ENCODE peak calls at places on chromosomes 5 and 9, in nine cellular contexts. U, G, L, H, V, S, Z, O and N are unnamed samples.
A peak's percentile ranks its signal among the peaks of the same experiment; 100 is the strongest.

GRCh38 chr5:15722305-15722704 is 222.3 kb downstream of the FBXL7 start:
- DNase-seq in O (no peak), S (no peak), L (no peak), G (no peak), H (no peak), U (no peak), Z (no peak), V (no peak), N (no peak)

GRCh38 chr9:121529237-121529987 is 29.8 kb upstream of the GGTA1 start:
- DNase-seq in H (peak; percentile 75), L (peak; percentile 74), Z (peak; percentile 93), O (peak; percentile 95), V (peak; percentile 97), S (peak; percentile 91), G (no peak), U (peak; percentile 96), N (peak; percentile 71)

GRCh38 chr5:79512692-79513518 is 1.0 kb downstream of the HOMER1 start:
- DNase-seq in S (no peak), H (no peak), Z (no peak), U (no peak), G (peak; percentile 35), O (no peak), L (no peak), V (no peak), N (no peak)

GRCh38 chr5:148393390-148393741 is 9.6 kb downstream of the FBXO38 start:
- DNase-seq in V (no peak), Z (no peak), U (no peak), L (no peak), S (no peak), O (no peak), H (no peak), G (no peak), N (no peak)

GRCh38 chr5:145924849-145925248 is 11.5 kb upstream of the SH3RF2 start:
- DNase-seq in U (no peak), G (no peak), O (no peak), S (no peak), L (no peak), Z (no peak), V (no peak), H (no peak), N (no peak)

GRCh38 chr9:122370869-122371467 is at the start of gene PTGS1:
- DNase-seq in H (no peak), S (no peak), G (no peak), Z (no peak), L (peak; percentile 68), V (peak; percentile 77), U (no peak), O (no peak), N (peak; percentile 61)

GRCh38 chr9:336039-336438 is 121.4 kb downstream of the DOCK8 start:
- DNase-seq in O (no peak), Z (no peak), H (no peak), V (no peak), U (no peak), L (no peak), G (no peak), S (no peak), N (peak; percentile 22)

GRCh38 chr5:15500326-15500958 is 462 bp downstream of the FBXL7 start:
- DNase-seq in H (peak; percentile 19), L (peak; percentile 20), S (peak; percentile 49), U (no peak), G (peak; percentile 3), V (peak; percentile 79), O (no peak), Z (peak; percentile 85), N (no peak)

GRCh38 chr5:78792342-78793055 is 143.9 kb upstream of the LHFPL2 start:
- DNase-seq in Z (no peak), V (no peak), S (no peak), H (no peak), L (no peak), U (no peak), O (no peak), G (no peak), N (no peak)

GRCh38 chr5:61301345-61301744 is 30.7 kb upstream of the ZSWIM6 start:
- DNase-seq in S (no peak), L (no peak), G (no peak), H (no peak), O (no peak), Z (no peak), V (no peak), U (no peak), N (no peak)

GRCh38 chr9:29556317-29556716 is 1983.0 kb upstream of the C9orf72 start:
- DNase-seq in V (no peak), O (no peak), S (no peak), Z (no peak), L (no peak), G (peak; percentile 1), H (no peak), U (no peak), N (no peak)

DNA sequence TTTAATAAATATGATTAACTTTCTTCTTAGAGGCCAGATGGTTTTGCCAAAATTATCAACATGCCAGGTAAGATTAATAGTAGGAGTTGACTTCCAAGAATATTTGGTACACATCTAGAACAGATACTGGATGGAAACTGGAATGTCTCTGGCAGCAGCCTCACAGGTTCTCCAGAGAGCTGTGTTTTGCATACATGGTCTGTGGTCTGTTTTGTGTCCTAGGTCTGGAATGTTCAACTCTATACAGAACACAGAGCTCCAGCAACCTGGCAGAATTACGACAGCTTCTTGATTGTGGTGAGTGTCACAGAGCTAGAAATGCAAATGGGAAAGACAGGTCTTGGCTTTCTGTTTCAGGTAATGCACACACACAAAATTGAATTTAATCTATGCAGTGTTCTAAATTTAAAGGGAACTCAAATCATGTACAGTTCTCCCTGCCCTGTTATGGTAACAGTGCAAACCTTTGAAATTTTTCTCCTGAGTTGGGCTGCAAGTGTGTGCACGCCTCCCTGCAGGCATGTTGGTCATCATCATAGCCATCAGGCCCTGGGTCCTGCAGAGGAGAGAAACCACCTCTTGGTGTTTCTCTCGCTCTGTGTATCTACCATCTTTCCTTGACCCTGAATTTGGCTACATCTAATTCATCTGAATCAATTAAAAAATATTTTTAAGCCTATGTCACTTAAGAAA is 58.3 kb downstream of the PIK3R1 start:
- DNase-seq in H (no peak), O (no peak), L (no peak), V (no peak), S (no peak), Z (no peak), U (no peak), G (no peak), N (no peak)
- TF ChIP-seq POLR2A in H (no peak), O (no peak), L (no peak), V (no peak), S (no peak), Z (no peak), U (no peak), G (no peak), N (no peak)

GRCh38 chr9:128431207-128431606 is 10.6 kb downstream of the CERCAM start:
- DNase-seq in O (no peak), U (no peak), S (no peak), G (no peak), L (no peak), H (no peak), V (no peak), Z (no peak), N (no peak)
- TF ChIP-seq POLR2A in O (no peak), U (no peak), S (no peak), G (no peak), L (no peak), H (no peak), V (no peak), Z (no peak), N (no peak)

GRCh38 chr5:2509527-2509926 is 241.9 kb downstream of the IRX2 start:
- DNase-seq in U (no peak), H (no peak), V (no peak), Z (no peak), O (no peak), L (no peak), S (no peak), G (no peak), N (no peak)
- TF ChIP-seq POLR2A in U (no peak), H (no peak), V (no peak), Z (no peak), O (no peak), L (no peak), S (no peak), G (no peak), N (no peak)

DNA sequence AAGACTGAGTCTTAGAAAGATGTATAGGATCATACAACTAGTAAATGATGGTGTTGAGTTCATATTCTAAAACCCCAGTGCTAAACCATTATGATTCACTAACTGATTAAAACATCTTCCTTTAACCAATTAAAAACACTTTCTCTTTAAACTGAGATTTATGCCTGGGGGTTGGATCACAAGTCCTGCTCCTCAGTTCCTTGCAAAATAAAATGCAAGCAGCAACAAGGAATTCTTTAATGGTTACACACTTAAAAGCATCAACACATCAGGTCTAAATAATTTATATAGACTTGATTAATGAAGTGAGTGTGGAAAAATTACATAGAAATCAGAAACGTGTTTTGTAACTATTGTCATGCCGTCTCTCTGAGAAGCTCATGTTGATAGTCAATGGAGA is 189.2 kb downstream of the TARS1 start:
- DNase-seq in H (no peak), S (no peak), G (no peak), Z (no peak), U (no peak), L (no peak), O (no peak), V (no peak), N (no peak)
- TF ChIP-seq POLR2A in H (no peak), S (no peak), G (no peak), Z (no peak), U (no peak), L (no peak), O (no peak), V (no peak), N (no peak)

GRCh38 chr5:54227109-54227508 is 83.3 kb downstream of the ARL15 start:
- DNase-seq in U (no peak), L (no peak), O (no peak), H (no peak), G (no peak), V (no peak), S (no peak), Z (no peak), N (no peak)
- TF ChIP-seq POLR2A in U (no peak), L (no peak), O (no peak), H (no peak), G (no peak), V (no peak), S (no peak), Z (no peak), N (no peak)

GRCh38 chr9:6708732-6709131 is 49.0 kb upstream of the KDM4C start:
- DNase-seq in U (no peak), S (no peak), V (no peak), G (no peak), O (no peak), L (no peak), Z (no peak), H (no peak), N (no peak)

DNA sequence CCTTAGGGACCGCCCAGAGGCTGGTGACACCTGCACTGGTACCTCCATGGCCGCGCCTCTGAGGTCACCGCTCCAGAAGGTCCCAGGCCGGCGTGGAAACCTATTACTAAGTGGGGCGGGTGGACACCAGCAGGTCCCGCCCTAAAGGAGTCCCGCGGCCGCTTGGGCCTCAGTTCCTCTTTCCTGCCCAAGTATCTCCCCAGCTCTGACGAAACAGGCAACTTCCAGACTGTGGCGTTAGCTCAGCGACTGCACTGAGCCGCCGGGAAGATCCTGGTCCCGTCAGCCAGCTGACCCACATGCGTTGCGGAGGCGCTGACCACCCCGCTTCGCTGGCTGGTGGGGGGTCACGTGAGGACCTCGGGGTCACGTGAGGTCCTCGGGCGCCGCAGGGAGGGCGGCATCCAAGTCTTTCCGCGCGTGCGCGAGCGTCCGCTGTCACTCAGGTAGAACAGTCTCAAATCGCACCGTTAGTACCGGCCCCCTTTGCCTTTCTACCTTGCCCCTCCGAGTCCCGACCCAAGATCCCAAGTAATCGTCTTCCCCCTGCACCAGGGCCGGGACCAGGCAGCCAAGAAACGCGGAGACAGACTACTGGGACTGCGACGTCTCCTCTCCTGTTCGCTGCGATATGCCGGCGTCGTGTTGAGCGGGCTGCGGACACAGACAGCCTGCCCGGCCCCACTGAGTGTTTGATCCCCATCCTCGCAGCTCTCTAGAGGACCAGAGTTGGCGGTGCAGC is 53.7 kb upstream of the KDM4C start:
- DNase-seq in O (peak; percentile 75), L (peak; percentile 91), Z (peak; percentile 88), V (peak; percentile 95), U (no peak), S (peak; percentile 55), H (peak; percentile 62), G (peak; percentile 94), N (peak; percentile 94)
- TF ChIP-seq POLR2A in O (peak; percentile 57), L (peak; percentile 63), Z (no peak), V (peak; percentile 53), U (no peak), S (peak; percentile 59), H (peak; percentile 23), G (peak; percentile 90), N (peak; percentile 69)